ENCODE peak calls at places on chromosomes 4 and X, in five cellular contexts. One of them, this sample, is unnamed.
A peak's percentile ranks its signal among the peaks of the same experiment; 100 is the strongest.

GRCh38 chr4:94523617-94524016 is 71.9 kb downstream of the PDLIM5 start:
- DNase-seq in OCI-LY7: no peak
- DNase-seq in naive thymus-derived CD4-positive, alpha-beta T cell: no peak
- DNase-seq in CD8-positive, alpha-beta T cell: no peak
- DNase-seq in aorta: no peak
- DNase-seq in this sample: peak; percentile 60

GRCh38 chr4:15240764-15241163 is 187.1 kb upstream of the C1QTNF7 start:
- DNase-seq in OCI-LY7: no peak
- DNase-seq in naive thymus-derived CD4-positive, alpha-beta T cell: no peak
- DNase-seq in CD8-positive, alpha-beta T cell: no peak
- DNase-seq in aorta: no peak
- DNase-seq in this sample: no peak

GRCh38 chrX:95057341-95057740 is 1383.3 kb downstream of the FAM133A start:
- DNase-seq in OCI-LY7: no peak
- DNase-seq in naive thymus-derived CD4-positive, alpha-beta T cell: no peak
- DNase-seq in CD8-positive, alpha-beta T cell: no peak
- DNase-seq in aorta: no peak
- DNase-seq in this sample: peak; percentile 16

GRCh38 chrX:24025741-24026402 is 1.1 kb downstream of the KLHL15 start:
- DNase-seq in OCI-LY7: no peak
- DNase-seq in naive thymus-derived CD4-positive, alpha-beta T cell: no peak
- DNase-seq in CD8-positive, alpha-beta T cell: peak; percentile 0
- DNase-seq in aorta: no peak
- DNase-seq in this sample: no peak

GRCh38 chrX:107701493-107702121 is 73.3 kb downstream of the PRPS1 start:
- DNase-seq in OCI-LY7: peak; percentile 67
- DNase-seq in naive thymus-derived CD4-positive, alpha-beta T cell: no peak
- DNase-seq in CD8-positive, alpha-beta T cell: no peak
- DNase-seq in aorta: no peak
- DNase-seq in this sample: no peak

GRCh38 chr4:111475001-111475400 is 670.3 kb upstream of the FAM241A start:
- DNase-seq in OCI-LY7: no peak
- DNase-seq in naive thymus-derived CD4-positive, alpha-beta T cell: no peak
- DNase-seq in CD8-positive, alpha-beta T cell: no peak
- DNase-seq in aorta: no peak
- DNase-seq in this sample: no peak

GRCh38 chr4:83890816-83891215 is 354.9 kb downstream of the GPAT3 start:
- DNase-seq in OCI-LY7: no peak
- DNase-seq in naive thymus-derived CD4-positive, alpha-beta T cell: no peak
- DNase-seq in CD8-positive, alpha-beta T cell: no peak
- DNase-seq in aorta: no peak
- DNase-seq in this sample: peak; percentile 36

GRCh38 chr4:24881508-24882071 is 31.3 kb downstream of the CCDC149 start:
- DNase-seq in OCI-LY7: no peak
- DNase-seq in naive thymus-derived CD4-positive, alpha-beta T cell: no peak
- DNase-seq in CD8-positive, alpha-beta T cell: no peak
- DNase-seq in aorta: no peak
- DNase-seq in this sample: no peak

GRCh38 chrX:48461830-48462229 is 8.2 kb downstream of the SLC38A5 start:
- DNase-seq in OCI-LY7: no peak
- DNase-seq in naive thymus-derived CD4-positive, alpha-beta T cell: no peak
- DNase-seq in CD8-positive, alpha-beta T cell: no peak
- DNase-seq in aorta: no peak
- DNase-seq in this sample: no peak

GRCh38 chrX:45009371-45010000 is 136.5 kb downstream of the KDM6A start:
- DNase-seq in OCI-LY7: no peak
- DNase-seq in naive thymus-derived CD4-positive, alpha-beta T cell: no peak
- DNase-seq in CD8-positive, alpha-beta T cell: no peak
- DNase-seq in aorta: no peak
- DNase-seq in this sample: no peak

GRCh38 chr4:26992657-26993361 is 132.2 kb downstream of the STIM2 start:
- DNase-seq in OCI-LY7: peak; percentile 89
- DNase-seq in naive thymus-derived CD4-positive, alpha-beta T cell: no peak
- DNase-seq in CD8-positive, alpha-beta T cell: no peak
- DNase-seq in aorta: no peak
- DNase-seq in this sample: no peak

GRCh38 chr4:55561884-55562283 is 15.2 kb upstream of the CLOCK start:
- DNase-seq in OCI-LY7: peak; percentile 19
- DNase-seq in naive thymus-derived CD4-positive, alpha-beta T cell: no peak
- DNase-seq in CD8-positive, alpha-beta T cell: no peak
- DNase-seq in aorta: no peak
- DNase-seq in this sample: no peak

GRCh38 chr4:1012031-1012739 is 759 bp downstream of the FGFRL1 start:
- DNase-seq in OCI-LY7: peak; percentile 19
- DNase-seq in naive thymus-derived CD4-positive, alpha-beta T cell: peak; percentile 29
- DNase-seq in CD8-positive, alpha-beta T cell: no peak
- DNase-seq in aorta: no peak
- DNase-seq in this sample: no peak

GRCh38 chrX:131728295-131729145 is 184.6 kb downstream of the OR13H1 start:
- DNase-seq in OCI-LY7: no peak
- DNase-seq in naive thymus-derived CD4-positive, alpha-beta T cell: peak; percentile 93
- DNase-seq in CD8-positive, alpha-beta T cell: no peak
- DNase-seq in aorta: peak; percentile 79
- DNase-seq in this sample: no peak

GRCh38 chr4:1503583-1504471 is 97.6 kb upstream of the NKX1-1 start:
- DNase-seq in OCI-LY7: no peak
- DNase-seq in naive thymus-derived CD4-positive, alpha-beta T cell: no peak
- DNase-seq in CD8-positive, alpha-beta T cell: no peak
- DNase-seq in aorta: no peak
- DNase-seq in this sample: no peak

GRCh38 chr4:123821861-123822260 is 425.3 kb downstream of the SPRY1 start:
- DNase-seq in OCI-LY7: no peak
- DNase-seq in naive thymus-derived CD4-positive, alpha-beta T cell: no peak
- DNase-seq in CD8-positive, alpha-beta T cell: no peak
- DNase-seq in aorta: no peak
- DNase-seq in this sample: peak; percentile 50

GRCh38 chr4:143282170-143282760 is 54.4 kb upstream of the GAB1 start:
- DNase-seq in OCI-LY7: no peak
- DNase-seq in naive thymus-derived CD4-positive, alpha-beta T cell: no peak
- DNase-seq in CD8-positive, alpha-beta T cell: no peak
- DNase-seq in aorta: no peak
- DNase-seq in this sample: no peak

GRCh38 chr4:2849267-2850140 is 5.9 kb downstream of the ADD1 start:
- DNase-seq in OCI-LY7: no peak
- DNase-seq in naive thymus-derived CD4-positive, alpha-beta T cell: no peak
- DNase-seq in CD8-positive, alpha-beta T cell: no peak
- DNase-seq in aorta: no peak
- DNase-seq in this sample: no peak

GRCh38 chr4:2848449-2848848 is 4.8 kb downstream of the ADD1 start:
- DNase-seq in OCI-LY7: no peak
- DNase-seq in naive thymus-derived CD4-positive, alpha-beta T cell: no peak
- DNase-seq in CD8-positive, alpha-beta T cell: no peak
- DNase-seq in aorta: no peak
- DNase-seq in this sample: no peak

GRCh38 chr4:2852481-2852881 is 8.8 kb downstream of the ADD1 start:
- DNase-seq in OCI-LY7: peak; percentile 80
- DNase-seq in naive thymus-derived CD4-positive, alpha-beta T cell: peak; percentile 50
- DNase-seq in CD8-positive, alpha-beta T cell: no peak
- DNase-seq in aorta: no peak
- DNase-seq in this sample: no peak

GRCh38 chr4:2847297-2847871 is 3.7 kb downstream of the ADD1 start:
- DNase-seq in OCI-LY7: no peak
- DNase-seq in naive thymus-derived CD4-positive, alpha-beta T cell: no peak
- DNase-seq in CD8-positive, alpha-beta T cell: no peak
- DNase-seq in aorta: no peak
- DNase-seq in this sample: no peak

GRCh38 chr4:2850966-2851782 is 7.5 kb downstream of the ADD1 start:
- DNase-seq in OCI-LY7: peak; percentile 71
- DNase-seq in naive thymus-derived CD4-positive, alpha-beta T cell: peak; percentile 30
- DNase-seq in CD8-positive, alpha-beta T cell: no peak
- DNase-seq in aorta: no peak
- DNase-seq in this sample: no peak
- H3K4me1 ChIP-seq in OCI-LY7: peaks cover 30% of the 10 kb centered on the region
- H3K4me1 ChIP-seq in naive thymus-derived CD4-positive, alpha-beta T cell: peaks cover 43% of the 10 kb centered on the region
- H3K4me1 ChIP-seq in CD8-positive, alpha-beta T cell: peaks cover 67% of the 10 kb centered on the region
- H3K4me1 ChIP-seq in aorta: peaks cover 2% of the 10 kb centered on the region
- H3K4me1 ChIP-seq in this sample: no peaks in the 10 kb centered on the region

GRCh38 chr4:149605601-149606378 is 209.9 kb downstream of the IQCM start:
- DNase-seq in OCI-LY7: no peak
- DNase-seq in naive thymus-derived CD4-positive, alpha-beta T cell: no peak
- DNase-seq in CD8-positive, alpha-beta T cell: no peak
- DNase-seq in aorta: no peak
- DNase-seq in this sample: no peak
- H3K9me3 ChIP-seq in OCI-LY7: no peaks in the 10 kb centered on the region
- H3K9me3 ChIP-seq in naive thymus-derived CD4-positive, alpha-beta T cell: no peaks in the 10 kb centered on the region
- H3K9me3 ChIP-seq in CD8-positive, alpha-beta T cell: no peaks in the 10 kb centered on the region
- H3K9me3 ChIP-seq in aorta: peaks cover 7% of the 10 kb centered on the region
- H3K9me3 ChIP-seq in this sample: no peaks in the 10 kb centered on the region

GRCh38 chrX:69137371-69137881 is 27.8 kb downstream of the PJA1 start:
- DNase-seq in OCI-LY7: no peak
- DNase-seq in naive thymus-derived CD4-positive, alpha-beta T cell: no peak
- DNase-seq in CD8-positive, alpha-beta T cell: no peak
- DNase-seq in aorta: no peak
- DNase-seq in this sample: no peak
- H3K4me1 ChIP-seq in OCI-LY7: no peaks in the 10 kb centered on the region
- H3K4me1 ChIP-seq in naive thymus-derived CD4-positive, alpha-beta T cell: no peaks in the 10 kb centered on the region
- H3K4me1 ChIP-seq in CD8-positive, alpha-beta T cell: no peaks in the 10 kb centered on the region
- H3K4me1 ChIP-seq in aorta: no peaks in the 10 kb centered on the region
- H3K4me1 ChIP-seq in this sample: no peaks in the 10 kb centered on the region

DNA sequence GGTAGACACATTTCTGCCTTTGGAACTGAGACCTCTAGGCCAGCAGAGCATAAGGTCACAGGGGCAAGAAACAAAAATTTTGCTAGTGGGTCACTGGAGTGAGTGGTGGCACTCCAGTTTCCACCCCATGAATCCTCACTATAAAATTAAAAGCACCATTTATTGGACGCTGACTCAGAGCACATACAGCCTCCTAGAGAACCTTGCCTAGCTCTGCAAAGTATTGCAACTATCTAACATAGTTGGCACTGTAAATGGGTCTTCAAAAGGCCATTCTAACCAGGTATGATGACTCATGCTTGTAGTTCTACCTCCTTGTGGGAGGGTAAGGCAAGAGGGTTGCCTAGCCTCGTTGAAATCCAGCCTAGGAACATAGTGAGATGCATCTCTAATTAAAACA is 25.1 kb downstream of the RRAGB start:
- DNase-seq in OCI-LY7: no peak
- DNase-seq in naive thymus-derived CD4-positive, alpha-beta T cell: no peak
- DNase-seq in CD8-positive, alpha-beta T cell: no peak
- DNase-seq in aorta: no peak
- DNase-seq in this sample: no peak
- H3K9me3 ChIP-seq in OCI-LY7: no peaks in the 10 kb centered on the region
- H3K9me3 ChIP-seq in naive thymus-derived CD4-positive, alpha-beta T cell: no peaks in the 10 kb centered on the region
- H3K9me3 ChIP-seq in CD8-positive, alpha-beta T cell: no peaks in the 10 kb centered on the region
- H3K9me3 ChIP-seq in aorta: no peaks in the 10 kb centered on the region
- H3K9me3 ChIP-seq in this sample: no peaks in the 10 kb centered on the region

DNA sequence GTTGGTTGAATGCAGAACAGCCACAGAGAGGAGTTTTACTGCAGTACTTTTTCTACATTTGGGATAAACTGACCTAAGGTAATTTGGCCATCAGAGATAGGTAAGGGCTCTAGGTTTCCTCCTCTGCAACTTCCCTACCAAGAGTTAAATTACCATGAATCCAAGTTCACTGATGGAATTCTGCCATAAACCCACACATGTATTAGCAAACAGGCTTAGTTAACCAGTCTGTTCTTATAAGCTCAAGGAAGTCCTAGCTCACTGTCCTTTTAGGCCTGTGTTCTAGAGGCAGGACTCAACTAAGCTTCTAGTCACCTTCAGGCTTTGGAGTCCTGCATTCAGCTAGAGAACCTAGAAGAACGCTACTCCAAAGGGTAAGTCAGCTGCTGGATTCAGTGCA is 4.0 kb downstream of the FAM114A1 start:
- DNase-seq in OCI-LY7: no peak
- DNase-seq in naive thymus-derived CD4-positive, alpha-beta T cell: no peak
- DNase-seq in CD8-positive, alpha-beta T cell: no peak
- DNase-seq in aorta: no peak
- DNase-seq in this sample: no peak
- H3K4me1 ChIP-seq in OCI-LY7: peaks cover 5% of the 10 kb centered on the region
- H3K4me1 ChIP-seq in naive thymus-derived CD4-positive, alpha-beta T cell: no peaks in the 10 kb centered on the region
- H3K4me1 ChIP-seq in CD8-positive, alpha-beta T cell: peaks cover 4% of the 10 kb centered on the region
- H3K4me1 ChIP-seq in aorta: peaks cover 7% of the 10 kb centered on the region
- H3K4me1 ChIP-seq in this sample: peaks cover 36% of the 10 kb centered on the region

This sample was measured in SJSA1.